ENCODE peak calls at places on chromosomes 13 and 19, in nine cellular contexts. O is body of pancreas, S is stomach, V is cardiac fibroblast, L is right cardiac atrium, R is cardiac muscle cell, Z is SJCRH30, W is PC-3, D is psoas muscle. X is an unnamed sample.

GRCh38 chr19:34082289-34083077 is 89.8 kb upstream of the LSM14A start:
- DNase-seq in O (no peak), S (no peak), V (no peak), L (no peak), R (peak), Z (no peak), W (no peak), D (no peak), X (no peak)

GRCh38 chr13:25803626-25804025 is 248.2 kb downstream of the SHISA2 start:
- DNase-seq in O (no peak), S (no peak), V (no peak), L (no peak), R (no peak), Z (no peak), W (peak), D (no peak), X (no peak)

GRCh38 chr19:43809762-43810696 is 7.8 kb upstream of the LYPD5 start:
- DNase-seq in O (no peak), S (no peak), V (peak), L (no peak), R (peak), Z (peak), W (peak), D (no peak), X (no peak)

GRCh38 chr13:79780240-79780639 is 299.3 kb downstream of the NDFIP2 start:
- DNase-seq in O (no peak), S (no peak), V (peak), L (no peak), R (no peak), Z (peak), W (no peak), D (no peak), X (no peak)

GRCh38 chr19:39509233-39509632 is 5.7 kb upstream of the SELENOV start:
- DNase-seq in O (no peak), S (no peak), V (no peak), L (no peak), R (no peak), Z (no peak), W (no peak), D (no peak), X (no peak)

GRCh38 chr13:99351772-99352171 is 44.6 kb upstream of the GPR183 start:
- DNase-seq in O (no peak), S (no peak), V (no peak), L (no peak), R (no peak), Z (no peak), W (no peak), D (no peak), X (no peak)

GRCh38 chr19:50147462-50148423 is 15.3 kb downstream of the IZUMO2 start:
- DNase-seq in O (peak), S (peak), V (peak), L (peak), R (peak), Z (peak), W (peak), D (peak), X (peak)

GRCh38 chr13:109802936-109803335 is 16.6 kb upstream of the IRS2 start:
- DNase-seq in O (no peak), S (no peak), V (no peak), L (no peak), R (no peak), Z (no peak), W (no peak), D (no peak), X (no peak)

GRCh38 chr13:65594255-65594654 is 1635.9 kb downstream of the PCDH9 start:
- DNase-seq in O (no peak), S (no peak), V (peak), L (no peak), R (no peak), Z (no peak), W (no peak), D (no peak), X (no peak)

GRCh38 chr19:41373993-41374392 is 2.3 kb upstream of the TMEM91 start:
- DNase-seq in O (peak), S (peak), V (peak), L (peak), R (no peak), Z (peak), W (no peak), D (peak), X (peak)

GRCh38 chr13:50055454-50055853 is 40.2 kb downstream of the KCNRG start:
- DNase-seq in O (no peak), S (no peak), V (no peak), L (no peak), R (no peak), Z (no peak), W (no peak), D (no peak), X (no peak)

GRCh38 chr19:47644743-47645499 is 36.0 kb downstream of the BICRA start:
- DNase-seq in O (no peak), S (no peak), V (no peak), L (no peak), R (no peak), Z (no peak), W (no peak), D (no peak), X (no peak)

GRCh38 chr19:16088351-16088984 is 12.2 kb downstream of the TPM4 start:
- DNase-seq in O (peak), S (peak), V (peak), L (no peak), R (no peak), Z (peak), W (no peak), D (no peak), X (no peak)

GRCh38 chr13:37109080-37109678 is 3.7 kb upstream of the CSNK1A1L start:
- DNase-seq in O (no peak), S (no peak), V (peak), L (no peak), R (peak), Z (peak), W (peak), D (no peak), X (no peak)

GRCh38 chr19:49808762-49809154 is 4.3 kb downstream of the FUZ start:
- DNase-seq in O (peak), S (peak), V (peak), L (peak), R (peak), Z (peak), W (peak), D (peak), X (peak)

GRCh38 chr13:95643814-95644598 is 500 bp downstream of the DZIP1 start:
- DNase-seq in O (peak), S (no peak), V (peak), L (peak), R (peak), Z (peak), W (no peak), D (peak), X (peak)

GRCh38 chr13:92807343-92807742 is 419.3 kb upstream of the GPC6 start:
- DNase-seq in O (no peak), S (no peak), V (peak), L (no peak), R (no peak), Z (no peak), W (no peak), D (no peak), X (no peak)

GRCh38 chr19:6023085-6023682 is 45.2 kb upstream of the RANBP3 start:
- DNase-seq in O (no peak), S (no peak), V (peak), L (no peak), R (no peak), Z (no peak), W (peak), D (no peak), X (peak)

DNA sequence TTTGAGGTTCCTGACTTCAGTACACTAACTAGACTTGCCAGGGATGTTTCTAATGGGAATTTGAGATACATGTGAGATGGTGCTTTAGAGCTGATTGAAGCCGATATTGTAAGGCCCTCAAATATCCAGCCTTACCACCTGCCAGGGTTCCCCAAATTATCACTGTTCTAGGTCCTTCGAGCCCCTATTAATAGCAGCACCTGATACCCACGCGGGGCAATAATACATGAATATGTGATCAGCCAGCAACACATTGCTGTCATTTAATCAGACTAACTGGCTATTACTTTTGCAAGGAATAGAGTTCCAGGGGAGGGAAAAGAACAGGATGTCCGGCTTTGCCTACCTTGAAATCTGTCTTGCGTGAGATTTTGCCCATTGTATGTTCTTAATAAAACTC is 5.1 kb downstream of the RGCC start:
- DNase-seq in O (no peak), S (no peak), V (no peak), L (no peak), R (no peak), Z (no peak), W (no peak), D (no peak), X (no peak)
- H3K4me3 ChIP-seq in O (no peak), S (no peak), V (no peak), L (peak), R (no peak), Z (no peak), W (no peak), D (peak), X (no peak)

DNA sequence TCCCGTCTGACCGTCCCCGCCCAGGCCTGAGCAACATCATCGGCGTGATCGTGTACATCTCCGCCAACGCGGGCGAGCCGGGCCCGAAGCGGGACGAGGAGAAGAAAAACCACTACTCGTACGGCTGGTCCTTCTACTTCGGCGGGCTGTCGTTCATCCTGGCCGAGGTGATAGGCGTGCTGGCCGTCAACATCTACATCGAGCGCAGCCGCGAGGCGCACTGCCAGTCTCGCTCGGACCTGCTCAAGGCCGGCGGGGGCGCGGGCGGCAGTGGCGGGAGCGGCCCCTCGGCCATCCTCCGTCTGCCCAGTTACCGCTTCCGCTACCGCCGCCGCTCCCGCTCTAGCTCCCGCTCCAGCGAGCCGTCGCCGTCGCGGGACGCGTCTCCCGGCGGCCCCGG is 9.4 kb upstream of the CACNG6 start:
- DNase-seq in O (no peak), S (no peak), V (peak), L (no peak), R (peak), Z (no peak), W (peak), D (no peak), X (no peak)
- H3K4me3 ChIP-seq in O (no peak), S (peak), V (peak), L (peak), R (peak), Z (no peak), W (peak), D (peak), X (peak)

GRCh38 chr19:17751912-17752273 is 616 bp downstream of the FCHO1 start:
- DNase-seq in O (no peak), S (no peak), V (no peak), L (no peak), R (no peak), Z (no peak), W (no peak), D (no peak), X (no peak)
- H3K4me3 ChIP-seq in O (no peak), S (no peak), V (no peak), L (no peak), R (no peak), Z (no peak), W (no peak), D (no peak), X (peak)

GRCh38 chr19:3183721-3184641 is 1.7 kb upstream of the NCLN start:
- DNase-seq in O (no peak), S (no peak), V (no peak), L (no peak), R (no peak), Z (no peak), W (no peak), D (no peak), X (peak)

GRCh38 chr19:3185482-3186376 is at the start of gene NCLN:
- DNase-seq in O (peak), S (peak), V (peak), L (peak), R (peak), Z (peak), W (peak), D (peak), X (peak)

GRCh38 chr19:3186377-3186688 is 603 bp downstream of the NCLN start:
- DNase-seq in O (peak), S (no peak), V (no peak), L (no peak), R (peak), Z (no peak), W (no peak), D (no peak), X (no peak)

GRCh38 chr19:3186891-3187661 is 1.3 kb downstream of the NCLN start:
- DNase-seq in O (no peak), S (no peak), V (no peak), L (no peak), R (no peak), Z (no peak), W (peak), D (no peak), X (no peak)

GRCh38 chr19:3184847-3185481 is 766 bp upstream of the NCLN start:
- DNase-seq in O (peak), S (peak), V (peak), L (peak), R (peak), Z (peak), W (no peak), D (peak), X (peak)
- H3K4me3 ChIP-seq in O (peak), S (peak), V (peak), L (peak), R (peak), Z (peak), W (peak), D (peak), X (peak)

GRCh38 chr19:439167-439900 is 21.5 kb downstream of the SHC2 start:
- DNase-seq in O (no peak), S (no peak), V (no peak), L (no peak), R (no peak), Z (peak), W (no peak), D (no peak), X (no peak)
- H3K4me3 ChIP-seq in O (no peak), S (no peak), V (no peak), L (no peak), R (no peak), Z (no peak), W (no peak), D (no peak), X (no peak)

GRCh38 chr19:13814550-13814949 is 19.3 kb downstream of the ZSWIM4 start:
- DNase-seq in O (no peak), S (no peak), V (no peak), L (no peak), R (no peak), Z (no peak), W (no peak), D (no peak), X (no peak)

GRCh38 chr19:13813147-13813546 is 17.9 kb downstream of the ZSWIM4 start:
- DNase-seq in O (no peak), S (no peak), V (no peak), L (no peak), R (no peak), Z (no peak), W (no peak), D (no peak), X (no peak)

GRCh38 chr19:13819242-13819641 is 24.0 kb downstream of the ZSWIM4 start:
- DNase-seq in O (no peak), S (no peak), V (no peak), L (no peak), R (no peak), Z (no peak), W (no peak), D (no peak), X (peak)

GRCh38 chr19:13817615-13818371 is 22.6 kb downstream of the ZSWIM4 start:
- DNase-seq in O (peak), S (peak), V (peak), L (peak), R (peak), Z (no peak), W (no peak), D (no peak), X (peak)

DNA sequence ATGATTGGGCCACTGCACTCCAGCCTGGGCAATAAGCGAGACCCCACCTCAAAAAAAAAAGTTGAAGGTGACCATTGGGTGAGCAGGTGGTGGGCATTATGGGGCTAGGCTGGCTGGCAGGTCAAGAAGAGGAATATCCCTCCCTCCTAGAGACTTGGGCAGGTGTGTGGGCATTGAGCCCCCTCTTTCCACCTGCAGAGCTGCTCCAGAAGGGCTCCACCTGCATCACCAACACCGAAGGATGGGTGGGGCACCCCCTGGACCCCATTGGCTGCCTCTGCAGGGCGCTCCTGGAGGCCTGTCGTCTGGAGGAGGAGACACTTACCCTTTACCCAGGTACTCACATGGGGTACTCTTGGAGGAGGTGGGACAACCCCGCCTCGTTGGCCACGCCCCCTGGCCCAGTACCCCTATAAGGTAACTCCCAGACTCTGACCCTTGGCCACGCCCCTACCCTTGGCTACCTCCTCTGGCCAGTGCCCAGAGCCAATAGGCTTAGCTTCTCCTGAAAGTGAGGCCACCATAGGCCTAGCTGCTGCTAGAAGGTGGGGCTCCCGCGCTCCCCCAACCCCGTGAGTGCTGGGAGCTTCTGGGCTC is 21.9 kb downstream of the ZSWIM4 start:
- DNase-seq in O (peak), S (peak), V (no peak), L (no peak), R (peak), Z (peak), W (no peak), D (no peak), X (no peak)
- H3K4me3 ChIP-seq in O (no peak), S (peak), V (no peak), L (no peak), R (peak), Z (no peak), W (no peak), D (no peak), X (peak)

GRCh38 chr19:45790942-45791341 is 1.7 kb downstream of the DMWD start:
- DNase-seq in O (no peak), S (no peak), V (no peak), L (no peak), R (no peak), Z (no peak), W (no peak), D (no peak), X (no peak)
- H3K4me3 ChIP-seq in O (no peak), S (no peak), V (peak), L (no peak), R (peak), Z (no peak), W (peak), D (no peak), X (peak)